ENCODE peak calls at places on chromosomes 3 and 15, in eight cellular contexts. One of them, this sample, is unnamed.

GRCh38 chr3:60399295-60399694 is 852.0 kb downstream of the FHIT start:
- DNase-seq in HCT116: no peak
- DNase-seq in heart left ventricle: no peak
- DNase-seq in transverse colon: no peak
- DNase-seq in GM12891: no peak
- DNase-seq in lower leg skin: no peak
- DNase-seq in stomach: no peak
- DNase-seq in tibial nerve: no peak
- DNase-seq in this sample: no peak

GRCh38 chr3:9222049-9222448 is 27.4 kb downstream of the SRGAP3 start:
- DNase-seq in HCT116: no peak
- DNase-seq in heart left ventricle: no peak
- DNase-seq in transverse colon: no peak
- DNase-seq in GM12891: no peak
- DNase-seq in lower leg skin: no peak
- DNase-seq in stomach: no peak
- DNase-seq in tibial nerve: no peak
- DNase-seq in this sample: no peak

GRCh38 chr15:68642491-68642845 is 63.7 kb downstream of the CORO2B start:
- DNase-seq in HCT116: no peak
- DNase-seq in heart left ventricle: no peak
- DNase-seq in transverse colon: no peak
- DNase-seq in GM12891: no peak
- DNase-seq in lower leg skin: no peak
- DNase-seq in stomach: no peak
- DNase-seq in tibial nerve: no peak
- DNase-seq in this sample: no peak

GRCh38 chr15:101646652-101647051 is 5.5 kb downstream of the TM2D3 start:
- DNase-seq in HCT116: no peak
- DNase-seq in heart left ventricle: peak
- DNase-seq in transverse colon: no peak
- DNase-seq in GM12891: no peak
- DNase-seq in lower leg skin: no peak
- DNase-seq in stomach: no peak
- DNase-seq in tibial nerve: no peak
- DNase-seq in this sample: no peak

GRCh38 chr3:130709671-130710070 is 37.0 kb downstream of the PIK3R4 start:
- DNase-seq in HCT116: no peak
- DNase-seq in heart left ventricle: no peak
- DNase-seq in transverse colon: no peak
- DNase-seq in GM12891: no peak
- DNase-seq in lower leg skin: no peak
- DNase-seq in stomach: no peak
- DNase-seq in tibial nerve: no peak
- DNase-seq in this sample: no peak

GRCh38 chr3:123790254-123791072 is 93.7 kb downstream of the MYLK start:
- DNase-seq in HCT116: no peak
- DNase-seq in heart left ventricle: no peak
- DNase-seq in transverse colon: no peak
- DNase-seq in GM12891: no peak
- DNase-seq in lower leg skin: no peak
- DNase-seq in stomach: no peak
- DNase-seq in tibial nerve: no peak
- DNase-seq in this sample: no peak

GRCh38 chr3:182793663-182794454 is 555 bp downstream of the ATP11B start:
- DNase-seq in HCT116: no peak
- DNase-seq in heart left ventricle: peak
- DNase-seq in transverse colon: peak
- DNase-seq in GM12891: peak
- DNase-seq in lower leg skin: peak
- DNase-seq in stomach: peak
- DNase-seq in tibial nerve: no peak
- DNase-seq in this sample: peak

GRCh38 chr3:126133606-126134005 is 46.8 kb downstream of the ALDH1L1 start:
- DNase-seq in HCT116: no peak
- DNase-seq in heart left ventricle: no peak
- DNase-seq in transverse colon: peak
- DNase-seq in GM12891: no peak
- DNase-seq in lower leg skin: no peak
- DNase-seq in stomach: no peak
- DNase-seq in tibial nerve: no peak
- DNase-seq in this sample: no peak

GRCh38 chr3:49761661-49762060 is 24.7 kb downstream of the IP6K1 start:
- DNase-seq in HCT116: no peak
- DNase-seq in heart left ventricle: no peak
- DNase-seq in transverse colon: no peak
- DNase-seq in GM12891: no peak
- DNase-seq in lower leg skin: no peak
- DNase-seq in stomach: no peak
- DNase-seq in tibial nerve: no peak
- DNase-seq in this sample: no peak

GRCh38 chr3:48516571-48516970 is 12.6 kb upstream of the SHISA5 start:
- DNase-seq in HCT116: no peak
- DNase-seq in heart left ventricle: no peak
- DNase-seq in transverse colon: no peak
- DNase-seq in GM12891: no peak
- DNase-seq in lower leg skin: no peak
- DNase-seq in stomach: no peak
- DNase-seq in tibial nerve: no peak
- DNase-seq in this sample: no peak

GRCh38 chr3:140399853-140400252 is 278.0 kb upstream of the TRIM42 start:
- DNase-seq in HCT116: no peak
- DNase-seq in heart left ventricle: no peak
- DNase-seq in transverse colon: no peak
- DNase-seq in GM12891: no peak
- DNase-seq in lower leg skin: no peak
- DNase-seq in stomach: no peak
- DNase-seq in tibial nerve: no peak
- DNase-seq in this sample: no peak

GRCh38 chr3:106421928-106422327 is 553.1 kb upstream of the CBLB start:
- DNase-seq in HCT116: no peak
- DNase-seq in heart left ventricle: no peak
- DNase-seq in transverse colon: no peak
- DNase-seq in GM12891: no peak
- DNase-seq in lower leg skin: no peak
- DNase-seq in stomach: no peak
- DNase-seq in tibial nerve: no peak
- DNase-seq in this sample: no peak

GRCh38 chr3:121436074-121436473 is 109.7 kb downstream of the POLQ start:
- DNase-seq in HCT116: no peak
- DNase-seq in heart left ventricle: no peak
- DNase-seq in transverse colon: no peak
- DNase-seq in GM12891: no peak
- DNase-seq in lower leg skin: no peak
- DNase-seq in stomach: no peak
- DNase-seq in tibial nerve: no peak
- DNase-seq in this sample: no peak

GRCh38 chr15:94840794-94841587 is 609.6 kb downstream of the MCTP2 start:
- DNase-seq in HCT116: no peak
- DNase-seq in heart left ventricle: no peak
- DNase-seq in transverse colon: peak
- DNase-seq in GM12891: no peak
- DNase-seq in lower leg skin: no peak
- DNase-seq in stomach: no peak
- DNase-seq in tibial nerve: no peak
- DNase-seq in this sample: no peak

GRCh38 chr3:189121088-189121487 is 50.7 kb upstream of the TPRG1 start:
- DNase-seq in HCT116: no peak
- DNase-seq in heart left ventricle: no peak
- DNase-seq in transverse colon: no peak
- DNase-seq in GM12891: no peak
- DNase-seq in lower leg skin: no peak
- DNase-seq in stomach: no peak
- DNase-seq in tibial nerve: no peak
- DNase-seq in this sample: no peak

GRCh38 chr3:198080521-198081384 is 120.7 kb downstream of the LMLN start:
- DNase-seq in HCT116: peak
- DNase-seq in heart left ventricle: peak
- DNase-seq in transverse colon: peak
- DNase-seq in GM12891: peak
- DNase-seq in lower leg skin: peak
- DNase-seq in stomach: peak
- DNase-seq in tibial nerve: no peak
- DNase-seq in this sample: peak
- TF ChIP-seq POLR2A in HCT116: no peak
- TF ChIP-seq POLR2A in heart left ventricle: no peak
- TF ChIP-seq POLR2A in transverse colon: no peak
- TF ChIP-seq POLR2A in GM12891: no peak
- TF ChIP-seq POLR2A in lower leg skin: no peak
- TF ChIP-seq POLR2A in stomach: no peak
- TF ChIP-seq POLR2A in tibial nerve: no peak
- TF ChIP-seq POLR2A in this sample: no peak

GRCh38 chr15:77069521-77070121 is 1.3 kb downstream of the TSPAN3 start:
- DNase-seq in HCT116: no peak
- DNase-seq in heart left ventricle: no peak
- DNase-seq in transverse colon: peak
- DNase-seq in GM12891: no peak
- DNase-seq in lower leg skin: no peak
- DNase-seq in stomach: peak
- DNase-seq in tibial nerve: no peak
- DNase-seq in this sample: no peak

GRCh38 chr15:77071338-77072223 is 672 bp upstream of the TSPAN3 start:
- DNase-seq in HCT116: no peak
- DNase-seq in heart left ventricle: no peak
- DNase-seq in transverse colon: no peak
- DNase-seq in GM12891: no peak
- DNase-seq in lower leg skin: no peak
- DNase-seq in stomach: no peak
- DNase-seq in tibial nerve: no peak
- DNase-seq in this sample: no peak

GRCh38 chr15:77070180-77070499 is 769 bp downstream of the TSPAN3 start:
- DNase-seq in HCT116: no peak
- DNase-seq in heart left ventricle: no peak
- DNase-seq in transverse colon: no peak
- DNase-seq in GM12891: no peak
- DNase-seq in lower leg skin: no peak
- DNase-seq in stomach: no peak
- DNase-seq in tibial nerve: no peak
- DNase-seq in this sample: no peak

GRCh38 chr15:77068633-77069032 is 2.3 kb downstream of the TSPAN3 start:
- DNase-seq in HCT116: no peak
- DNase-seq in heart left ventricle: no peak
- DNase-seq in transverse colon: no peak
- DNase-seq in GM12891: no peak
- DNase-seq in lower leg skin: no peak
- DNase-seq in stomach: no peak
- DNase-seq in tibial nerve: no peak
- DNase-seq in this sample: no peak

GRCh38 chr15:77070500-77071337 is at the start of gene TSPAN3:
- DNase-seq in HCT116: peak
- DNase-seq in heart left ventricle: peak
- DNase-seq in transverse colon: peak
- DNase-seq in GM12891: peak
- DNase-seq in lower leg skin: peak
- DNase-seq in stomach: peak
- DNase-seq in tibial nerve: peak
- DNase-seq in this sample: peak
- TF ChIP-seq POLR2A in HCT116: peak
- TF ChIP-seq POLR2A in heart left ventricle: peak
- TF ChIP-seq POLR2A in transverse colon: peak
- TF ChIP-seq POLR2A in GM12891: peak
- TF ChIP-seq POLR2A in lower leg skin: peak
- TF ChIP-seq POLR2A in stomach: no peak
- TF ChIP-seq POLR2A in tibial nerve: no peak
- TF ChIP-seq POLR2A in this sample: peak

GRCh38 chr3:99751649-99752048 is 66.0 kb upstream of the CMSS1 start:
- DNase-seq in HCT116: no peak
- DNase-seq in heart left ventricle: no peak
- DNase-seq in transverse colon: no peak
- DNase-seq in GM12891: no peak
- DNase-seq in lower leg skin: no peak
- DNase-seq in stomach: no peak
- DNase-seq in tibial nerve: no peak
- DNase-seq in this sample: peak
- TF ChIP-seq POLR2A in HCT116: no peak
- TF ChIP-seq POLR2A in heart left ventricle: no peak
- TF ChIP-seq POLR2A in transverse colon: no peak
- TF ChIP-seq POLR2A in GM12891: no peak
- TF ChIP-seq POLR2A in lower leg skin: no peak
- TF ChIP-seq POLR2A in stomach: no peak
- TF ChIP-seq POLR2A in tibial nerve: no peak
- TF ChIP-seq POLR2A in this sample: no peak

DNA sequence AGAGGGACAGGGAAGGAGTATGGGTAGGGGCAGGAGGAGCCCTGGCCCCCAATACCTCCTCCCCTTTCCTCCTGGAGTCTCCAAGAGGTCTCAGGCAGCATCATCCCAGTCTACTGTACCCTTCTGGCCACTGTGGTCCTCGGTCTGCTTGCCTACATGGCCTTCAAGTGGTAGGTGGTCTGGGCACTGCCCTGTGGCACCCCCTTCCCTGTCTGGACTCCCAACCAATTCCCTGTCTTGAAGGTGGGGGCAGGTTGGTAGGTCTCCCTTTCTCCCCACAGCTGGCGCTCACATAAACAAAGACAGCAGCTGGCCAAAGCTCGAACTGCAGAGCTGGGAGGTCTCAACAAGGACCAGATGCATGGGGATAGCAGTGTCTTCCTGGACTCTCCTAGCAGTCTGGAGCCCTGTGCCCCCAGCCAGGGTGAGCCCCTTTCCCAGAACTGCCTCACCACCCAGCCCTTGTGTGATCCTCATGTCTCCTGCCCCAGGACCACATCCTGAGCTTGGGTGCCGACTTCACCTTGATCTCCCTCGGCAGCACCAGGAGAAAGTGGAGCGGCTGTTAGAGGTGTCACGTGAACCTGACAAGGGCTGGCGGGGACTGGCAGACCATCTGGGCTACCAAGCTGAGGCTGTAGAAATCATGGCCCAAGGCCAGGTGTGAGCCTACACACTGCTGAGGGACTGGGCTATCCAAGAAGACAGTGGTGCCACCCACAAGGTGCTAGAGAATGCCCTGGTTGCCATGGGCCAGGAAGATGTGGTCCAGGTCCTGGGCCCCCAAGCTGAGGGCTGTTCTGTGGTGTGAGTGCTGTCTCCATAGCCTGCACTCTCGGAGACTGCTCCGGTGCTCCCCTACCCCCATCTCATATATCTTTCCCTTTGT is 33.1 kb downstream of the NBEAL2 start:
- DNase-seq in HCT116: no peak
- DNase-seq in heart left ventricle: no peak
- DNase-seq in transverse colon: no peak
- DNase-seq in GM12891: no peak
- DNase-seq in lower leg skin: no peak
- DNase-seq in stomach: peak
- DNase-seq in tibial nerve: no peak
- DNase-seq in this sample: peak
- TF ChIP-seq POLR2A in HCT116: no peak
- TF ChIP-seq POLR2A in heart left ventricle: no peak
- TF ChIP-seq POLR2A in transverse colon: no peak
- TF ChIP-seq POLR2A in GM12891: no peak
- TF ChIP-seq POLR2A in lower leg skin: no peak
- TF ChIP-seq POLR2A in stomach: no peak
- TF ChIP-seq POLR2A in tibial nerve: no peak
- TF ChIP-seq POLR2A in this sample: no peak

This sample was measured in H54.